ENCODE peak calls at places on chromosomes 16 and 17, in ten cellular contexts. T, R, N, W, S, B, M, U, D and H are unnamed samples.

GRCh38 chr17:76025294-76025693 is 1.8 kb downstream of the EVPL start:
- DNase-seq in W (no peak), S (no peak), N (no peak), D (no peak), R (no peak), T (no peak), B (no peak), U (no peak), M (no peak), H (no peak)

GRCh38 chr17:64001091-64001579 is 3.0 kb downstream of the PRR29 start:
- DNase-seq in M (no peak), D (no peak), B (no peak), T (no peak), W (no peak), R (no peak), U (no peak), S (peak; percentile 0), N (no peak), H (no peak)

GRCh38 chr16:84088695-84089395 is 27.9 kb downstream of the MBTPS1 start:
- DNase-seq in U (no peak), M (no peak), R (no peak), T (no peak), D (no peak), B (peak; percentile 73), S (no peak), N (peak; percentile 38), W (no peak), H (no peak)

GRCh38 chr16:86481607-86482006 is 28.7 kb upstream of the FOXF1 start:
- DNase-seq in B (no peak), T (no peak), U (no peak), D (no peak), N (no peak), S (no peak), W (no peak), R (no peak), M (no peak), H (no peak)

GRCh38 chr16:28621756-28622155 is 11.9 kb upstream of the SULT1A1 start:
- DNase-seq in D (no peak), T (no peak), S (no peak), B (no peak), M (no peak), R (no peak), W (no peak), U (no peak), N (no peak), H (no peak)

GRCh38 chr16:87161822-87162676 is 155.1 kb downstream of the C16orf95 start:
- DNase-seq in S (no peak), D (no peak), M (no peak), B (no peak), N (no peak), U (no peak), R (no peak), W (no peak), T (no peak), H (no peak)

GRCh38 chr17:17354560-17355357 is 51.6 kb downstream of the NT5M start:
- DNase-seq in B (peak; percentile 68), T (peak; percentile 60), S (peak; percentile 89), N (peak; percentile 77), M (peak; percentile 51), R (no peak), D (no peak), U (peak; percentile 65), W (peak; percentile 75), H (no peak)

GRCh38 chr17:14138649-14139048 is 69.3 kb downstream of the COX10 start:
- DNase-seq in B (no peak), T (no peak), M (no peak), S (peak; percentile 12), U (no peak), N (no peak), R (no peak), W (no peak), D (no peak), H (no peak)

GRCh38 chr17:80263253-80264047 is 2.8 kb downstream of the RNF213 start:
- DNase-seq in T (peak; percentile 82), S (no peak), D (no peak), R (peak; percentile 71), W (peak; percentile 92), U (peak; percentile 82), B (peak; percentile 94), N (peak; percentile 90), M (peak; percentile 76), H (peak; percentile 72)

GRCh38 chr16:87955302-87956168 is 4.3 kb downstream of the BANP start:
- DNase-seq in U (no peak), W (no peak), D (no peak), N (no peak), R (no peak), T (no peak), S (no peak), B (no peak), M (no peak), H (no peak)

GRCh38 chr17:17845046-17845775 is 8.4 kb upstream of the SREBF1 start:
- DNase-seq in B (no peak), M (no peak), T (no peak), D (no peak), N (no peak), U (no peak), S (no peak), R (no peak), W (no peak), H (no peak)

GRCh38 chr17:35010093-35010492 is 29.8 kb downstream of the LIG3 start:
- DNase-seq in W (no peak), M (no peak), B (no peak), D (no peak), T (no peak), R (no peak), U (no peak), N (no peak), S (no peak), H (no peak)

DNA sequence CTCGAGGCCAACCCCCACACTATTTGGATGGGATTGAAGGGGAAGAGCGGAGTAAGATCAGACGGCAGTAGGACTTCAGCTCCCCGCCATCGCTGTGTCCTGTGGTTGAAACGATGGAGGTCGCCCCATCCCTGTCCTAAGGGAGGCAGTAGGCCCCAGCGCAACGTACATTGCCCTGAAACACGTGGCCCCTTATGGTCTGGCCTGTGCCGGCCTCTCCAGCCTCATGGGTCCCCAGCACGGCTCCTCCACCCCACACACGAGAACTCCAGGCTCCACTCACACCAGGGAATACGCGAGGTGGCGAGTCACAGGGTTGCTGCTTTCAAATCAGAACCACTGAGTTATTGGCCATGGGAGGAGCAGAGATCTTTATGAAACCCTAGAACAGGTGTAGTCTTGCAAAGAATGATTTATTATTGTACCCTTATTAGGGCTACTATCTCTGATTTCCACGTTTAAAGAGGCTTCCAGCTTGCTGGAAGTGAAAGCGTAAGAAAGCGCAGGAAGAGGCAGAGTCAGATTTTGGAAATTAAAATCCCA is 669 bp upstream of the DCTPP1 start:
- DNase-seq in D (no peak), W (no peak), T (no peak), M (no peak), N (no peak), B (no peak), S (no peak), U (peak; percentile 33), R (no peak), H (no peak)
- TF ChIP-seq CTCF in D (no peak), W (no peak), T (no peak), M (peak; percentile 5), N (peak; percentile 0), B (no peak), S (peak; percentile 10), U (no peak), R (no peak), H (no peak)

GRCh38 chr16:75532142-75532765 is 3.7 kb downstream of the CHST5 start:
- DNase-seq in D (no peak), T (no peak), N (no peak), M (no peak), R (no peak), U (no peak), S (no peak), B (no peak), W (no peak), H (no peak)
- H3K4me3 ChIP-seq in D (no peak overlapping the region), T (no peak overlapping the region), N (no peak overlapping the region), M (no peak overlapping the region), R (no peak overlapping the region), U (no peak overlapping the region), S (no peak overlapping the region), B (no peak overlapping the region), W (no peak overlapping the region), H (no peak overlapping the region)

GRCh38 chr17:42247734-42248133 is 28.5 kb downstream of the STAT5B start:
- DNase-seq in M (no peak), S (no peak), T (peak; percentile 40), R (no peak), W (no peak), B (no peak), D (no peak), N (no peak), U (no peak), H (peak; percentile 27)

GRCh38 chr17:42251115-42251514 is 25.1 kb downstream of the STAT5B start:
- DNase-seq in U (no peak), M (no peak), N (no peak), B (no peak), D (no peak), R (no peak), S (no peak), T (peak; percentile 33), W (no peak), H (no peak)

GRCh38 chr17:42246515-42246914 is 29.7 kb downstream of the STAT5B start:
- DNase-seq in T (peak; percentile 38), R (no peak), D (no peak), B (no peak), U (no peak), M (no peak), N (no peak), S (no peak), W (no peak), H (no peak)

GRCh38 chr17:42249681-42250446 is 26.3 kb downstream of the STAT5B start:
- DNase-seq in M (no peak), B (no peak), U (no peak), D (no peak), T (no peak), S (no peak), R (no peak), W (no peak), N (peak; percentile 36), H (no peak)

DNA sequence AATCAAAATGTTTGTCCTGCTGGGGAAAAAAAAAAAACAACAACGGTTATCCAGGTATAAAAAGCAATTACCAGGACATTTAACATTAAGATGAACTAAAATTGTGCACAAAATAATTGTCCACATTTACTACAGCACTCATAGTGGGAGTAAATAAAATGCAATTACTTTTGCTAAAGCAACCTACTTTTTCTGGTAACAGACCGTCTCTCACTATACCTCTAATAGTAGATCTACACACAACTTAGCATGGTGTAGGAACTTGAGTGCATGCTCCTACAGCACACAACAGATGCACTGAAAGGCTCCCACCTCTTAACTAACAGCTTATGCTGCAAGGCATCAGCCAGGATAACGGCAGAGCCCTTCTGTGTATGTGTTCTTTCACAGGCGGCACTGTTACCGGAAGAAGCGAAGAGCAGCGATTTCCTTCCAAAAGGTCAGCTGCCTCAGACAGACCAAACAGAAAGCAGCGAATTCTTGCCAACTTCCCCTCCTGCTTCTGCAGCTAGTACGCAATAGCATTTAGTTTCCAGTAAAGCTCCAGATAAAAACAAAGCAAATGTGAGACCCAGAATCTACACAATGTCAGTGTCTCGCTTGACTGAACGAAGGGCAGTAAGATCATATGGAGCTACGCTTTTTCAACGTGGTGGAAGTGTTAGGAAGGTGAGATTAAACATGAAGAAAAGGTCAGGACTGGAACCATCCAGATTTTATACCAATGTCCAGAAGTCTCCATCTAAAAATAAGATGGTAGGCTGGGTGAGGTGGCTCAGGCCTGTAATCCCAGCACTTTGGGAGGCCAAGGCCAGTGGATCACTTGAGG is 27.6 kb downstream of the STAT5B start:
- DNase-seq in M (peak; percentile 40), N (peak; percentile 80), R (peak; percentile 47), S (peak; percentile 47), B (peak; percentile 79), T (peak; percentile 82), U (peak; percentile 78), W (peak; percentile 73), D (no peak), H (peak; percentile 38)
- TF ChIP-seq CTCF in M (no peak), N (no peak), R (no peak), S (no peak), B (no peak), T (no peak), U (peak; percentile 27), W (no peak), D (no peak), H (no peak)

GRCh38 chr16:51150159-51150893 is 744 bp downstream of the SALL1 start:
- DNase-seq in W (no peak), T (peak; percentile 32), N (no peak), R (no peak), B (no peak), U (peak; percentile 41), D (no peak), S (peak; percentile 42), M (no peak), H (no peak)
- H3K4me3 ChIP-seq in W (no peak overlapping the region), T (peak overlapping the region; percentile 82), N (no peak overlapping the region), R (peak overlapping the region; percentile 68), B (peak overlapping the region; percentile 23), U (peak overlapping the region; percentile 69), D (peak overlapping the region; percentile 92), S (peak overlapping the region; percentile 97), M (peak overlapping the region; percentile 53), H (peak overlapping the region; percentile 85)